ENCODE peak calls at places on chromosomes 7 and 10, in six cellular contexts. M, G, Q, L, F and S are unnamed samples.

GRCh38 chr7:150430465-150431085 is 19.9 kb upstream of the GIMAP8 start:
- DNase-seq in M (no peak), F (no peak), G (no peak), Q (no peak), L (no peak), S (peak)

GRCh38 chr10:17516376-17516775 is 62.0 kb upstream of the ST8SIA6 start:
- DNase-seq in M (no peak), F (no peak), G (no peak), L (no peak), Q (no peak), S (no peak)

GRCh38 chr7:111987115-111987826 is 218.9 kb downstream of the DOCK4 start:
- DNase-seq in Q (no peak), M (peak), L (peak), F (peak), G (no peak), S (peak)

GRCh38 chr7:142770720-142771352 is at the start of gene PRSS2:
- DNase-seq in M (no peak), G (no peak), L (no peak), Q (no peak), F (no peak), S (no peak)

GRCh38 chr7:18040196-18040595 is 12.6 kb upstream of the PRPS1L1 start:
- DNase-seq in M (peak), L (peak), Q (no peak), G (no peak), F (peak), S (peak)

GRCh38 chr7:137120690-137121089 is 222.8 kb downstream of the PTN start:
- DNase-seq in L (no peak), M (peak), Q (no peak), F (no peak), G (no peak), S (no peak)

GRCh38 chr10:114397651-114398145 is 6.6 kb downstream of the AFAP1L2 start:
- DNase-seq in G (no peak), L (no peak), F (no peak), M (no peak), Q (no peak), S (no peak)

GRCh38 chr7:94344826-94345225 is 49.9 kb upstream of the COL1A2 start:
- DNase-seq in L (peak), M (no peak), F (no peak), Q (no peak), G (no peak), S (peak)

GRCh38 chr7:154960063-154960790 is 42.7 kb downstream of the PAXIP1 start:
- DNase-seq in F (no peak), L (no peak), M (no peak), G (no peak), Q (no peak), S (no peak)

GRCh38 chr7:98276241-98276761 is 5.2 kb upstream of the BRI3 start:
- DNase-seq in Q (no peak), F (peak), M (no peak), G (no peak), L (peak), S (peak)

GRCh38 chr7:13945670-13946069 is 43.8 kb downstream of the ETV1 start:
- DNase-seq in F (no peak), L (no peak), Q (no peak), M (peak), G (no peak), S (no peak)

GRCh38 chr10:12181065-12181775 is 14.5 kb downstream of the NUDT5 start:
- DNase-seq in M (no peak), L (no peak), G (no peak), F (no peak), Q (no peak), S (peak)

GRCh38 chr7:16466087-16466472 is 542 bp upstream of the SOSTDC1 start:
- DNase-seq in F (no peak), M (no peak), G (no peak), Q (no peak), L (no peak), S (no peak)

GRCh38 chr7:149494738-149495368 is 2.8 kb downstream of the ZNF746 start:
- DNase-seq in Q (no peak), M (peak), G (no peak), F (no peak), L (no peak), S (peak)

GRCh38 chr10:69638642-69639041 is 8.6 kb downstream of the FAM241B start:
- DNase-seq in G (no peak), M (no peak), F (no peak), L (no peak), Q (no peak), S (no peak)

GRCh38 chr7:130943336-130943901 is 209.4 kb upstream of the KLF14 start:
- DNase-seq in G (no peak), M (peak), F (no peak), Q (no peak), L (peak), S (peak)

GRCh38 chr10:48550071-48550691 is 54.7 kb downstream of the ARHGAP22 start:
- DNase-seq in Q (no peak), F (no peak), M (no peak), L (no peak), G (no peak), S (no peak)

GRCh38 chr10:48363617-48364355 is 57.3 kb downstream of the MAPK8 start:
- DNase-seq in Q (peak), G (peak), F (peak), L (peak), M (peak), S (peak)

GRCh38 chr7:26182706-26183105 is 17.8 kb downstream of the HNRNPA2B1 start:
- DNase-seq in L (no peak), F (no peak), M (no peak), Q (no peak), G (no peak), S (no peak)

GRCh38 chr10:30812018-30812851 is 182.7 kb upstream of the LYZL2 start:
- DNase-seq in L (peak), F (no peak), Q (no peak), M (peak), G (no peak), S (peak)

GRCh38 chr7:6028563-6028962 is 2.6 kb upstream of the ANKRD61 start:
- DNase-seq in Q (no peak), L (no peak), M (no peak), G (no peak), F (no peak), S (no peak)

GRCh38 chr7:3188946-3189345 is 112.1 kb upstream of the SDK1 start:
- DNase-seq in Q (no peak), M (no peak), G (no peak), L (no peak), F (no peak), S (no peak)